ENCODE peak calls at places on chromosome 16, in six cellular contexts. B is PC-3, V is HCT116, O is AG04450, G is fibroblast of pulmonary artery, T is left ventricle myocardium inferior. X is an unnamed sample.

GRCh38 chr16:50534958-50535357 is 13.2 kb upstream of the NKD1 start:
- DNase-seq in B (no peak), V (no peak), O (no peak), G (no peak), T (no peak), X (no peak)

GRCh38 chr16:83676056-83676455 is 131.7 kb upstream of the HSBP1 start:
- DNase-seq in B (no peak), V (no peak), O (no peak), G (no peak), T (no peak), X (no peak)

GRCh38 chr16:54657709-54658102 is 273.0 kb upstream of the IRX5 start:
- DNase-seq in B (no peak), V (no peak), O (no peak), G (no peak), T (no peak), X (no peak)

GRCh38 chr16:69848635-69849545 is 86.8 kb downstream of the WWP2 start:
- DNase-seq in B (peak), V (no peak), O (peak), G (peak), T (peak), X (no peak)

GRCh38 chr16:55047903-55048497 is 117.3 kb downstream of the IRX5 start:
- DNase-seq in B (no peak), V (no peak), O (no peak), G (no peak), T (no peak), X (no peak)

GRCh38 chr16:67928561-67929364 is 2.9 kb downstream of the CTRL start:
- DNase-seq in B (peak), V (peak), O (no peak), G (peak), T (peak), X (peak)

GRCh38 chr16:3408561-3409197 is 7.7 kb downstream of the ZNF174 start:
- DNase-seq in B (no peak), V (no peak), O (no peak), G (no peak), T (no peak), X (no peak)

GRCh38 chr16:2486645-2487516 is 12.0 kb downstream of the TBC1D24 start:
- DNase-seq in B (no peak), V (no peak), O (no peak), G (no peak), T (peak), X (peak)

GRCh38 chr16:82456683-82457082 is 170.1 kb upstream of the CDH13 start:
- DNase-seq in B (peak), V (peak), O (no peak), G (peak), T (peak), X (peak)

GRCh38 chr16:12406840-12407690 is 396.6 kb downstream of the CPPED1 start:
- DNase-seq in B (peak), V (no peak), O (no peak), G (peak), T (no peak), X (no peak)

GRCh38 chr16:2385441-2385840 is 43.8 kb upstream of the CCNF start:
- DNase-seq in B (peak), V (no peak), O (no peak), G (no peak), T (no peak), X (no peak)

GRCh38 chr16:58418601-58419000 is 26.3 kb downstream of the GINS3 start:
- DNase-seq in B (peak), V (no peak), O (no peak), G (peak), T (peak), X (no peak)

GRCh38 chr16:57507414-57508083 is 21.3 kb upstream of the DOK4 start:
- DNase-seq in B (no peak), V (no peak), O (no peak), G (no peak), T (no peak), X (no peak)

GRCh38 chr16:12295395-12295794 is 318.9 kb downstream of the SNX29 start:
- DNase-seq in B (no peak), V (no peak), O (no peak), G (no peak), T (no peak), X (no peak)

GRCh38 chr16:14415291-14415690 is 214.8 kb downstream of the PARN start:
- DNase-seq in B (no peak), V (no peak), O (no peak), G (no peak), T (no peak), X (no peak)

GRCh38 chr16:81873843-81874752 is 95.0 kb downstream of the PLCG2 start:
- DNase-seq in B (peak), V (peak), O (no peak), G (peak), T (peak), X (peak)

GRCh38 chr16:74623214-74623842 is 16.4 kb upstream of the GLG1 start:
- DNase-seq in B (peak), V (no peak), O (peak), G (peak), T (no peak), X (no peak)

GRCh38 chr16:86525696-86526095 is 15.4 kb downstream of the FOXF1 start:
- DNase-seq in B (no peak), V (no peak), O (no peak), G (no peak), T (peak), X (no peak)

GRCh38 chr16:5504028-5504758 is 406.6 kb upstream of the EEF2KMT start:
- DNase-seq in B (no peak), V (no peak), O (no peak), G (no peak), T (peak), X (no peak)

GRCh38 chr16:27179500-27180072 is 23.7 kb upstream of the KDM8 start:
- DNase-seq in B (peak), V (peak), O (no peak), G (peak), T (peak), X (peak)

GRCh38 chr16:57785385-57785784 is 16.9 kb downstream of the KIFC3 start:
- DNase-seq in B (no peak), V (no peak), O (no peak), G (no peak), T (no peak), X (no peak)

GRCh38 chr16:58499615-58500328 is at the start of gene NDRG4:
- DNase-seq in B (peak), V (peak), O (peak), G (peak), T (no peak), X (no peak)

GRCh38 chr16:68348645-68349445 is 38.0 kb downstream of the PRMT7 start:
- DNase-seq in B (no peak), V (no peak), O (no peak), G (no peak), T (no peak), X (no peak)

GRCh38 chr16:87076950-87077749 is 240.0 kb downstream of the C16orf95 start:
- DNase-seq in B (peak), V (peak), O (peak), G (peak), T (peak), X (peak)

DNA sequence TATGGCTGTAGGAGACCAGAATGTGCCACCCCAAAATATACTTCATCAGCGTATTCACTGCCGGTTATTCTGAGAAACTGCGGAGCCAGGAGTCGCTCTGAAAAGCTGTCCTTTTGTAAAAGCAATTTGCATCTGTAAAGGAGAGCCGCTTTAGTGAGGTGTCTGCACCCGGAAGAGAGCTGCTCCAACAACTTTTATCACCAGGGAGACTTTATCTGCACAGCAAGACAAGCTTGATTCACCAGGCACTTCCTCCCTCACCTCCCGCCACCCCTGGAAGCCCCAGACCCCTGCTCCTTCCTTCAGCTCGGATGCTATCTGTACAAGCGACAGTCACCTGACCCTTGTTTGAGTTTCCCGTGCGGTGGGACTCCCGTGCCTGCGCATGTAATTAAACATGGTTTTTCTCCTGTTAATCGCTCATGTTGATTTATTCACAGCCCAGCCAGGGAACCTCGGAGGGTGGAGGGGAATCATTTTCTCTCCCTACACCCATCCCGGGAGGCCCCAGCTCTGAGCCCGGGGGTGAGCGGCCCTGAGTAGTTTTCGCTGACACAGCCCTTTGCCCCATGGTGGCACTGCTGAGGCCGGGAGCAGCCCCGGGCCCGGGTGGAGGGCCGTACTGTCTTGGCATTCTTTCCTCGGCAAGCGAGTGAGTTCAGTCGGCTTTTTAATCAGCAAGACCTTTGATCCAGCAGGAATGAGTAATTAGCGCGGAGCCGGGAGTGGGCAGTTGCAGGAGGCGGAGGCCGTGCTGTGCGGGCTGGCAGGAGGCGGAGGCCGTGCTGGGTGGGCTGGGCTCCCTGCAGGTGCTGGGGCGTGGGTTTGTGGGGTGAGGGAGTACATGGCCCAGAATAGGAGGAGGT is 222.7 kb upstream of the CIBAR2 start:
- DNase-seq in B (peak), V (no peak), O (no peak), G (no peak), T (no peak), X (no peak)
- TF ChIP-seq CTCF in B (no peak), V (no peak), O (no peak), G (no peak), T (no peak), X (no peak)

DNA sequence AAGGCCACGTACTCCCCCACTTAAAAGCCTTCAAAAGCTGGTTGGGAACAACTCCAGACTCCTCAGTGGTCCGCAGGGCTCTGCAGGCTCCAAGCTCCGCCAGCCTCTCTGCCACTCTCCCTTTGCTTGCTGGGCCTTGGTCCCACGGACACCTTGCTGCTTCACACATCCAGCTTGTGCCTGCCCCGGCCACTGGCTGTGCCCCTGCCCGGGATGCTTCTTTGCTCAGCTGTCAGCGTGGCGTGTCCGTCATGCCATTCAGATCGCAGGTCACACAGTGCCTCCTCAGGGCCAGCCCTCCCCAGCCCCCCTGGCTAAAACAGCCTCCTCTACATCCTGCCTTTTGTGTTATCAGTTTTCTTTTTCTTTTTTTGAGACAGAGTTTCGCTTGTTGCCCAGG is 11.8 kb downstream of the ASPHD1 start:
- DNase-seq in B (no peak), V (no peak), O (no peak), G (no peak), T (no peak), X (no peak)
- TF ChIP-seq CTCF in B (no peak), V (no peak), O (no peak), G (no peak), T (no peak), X (no peak)

GRCh38 chr16:24041834-24042631 is 206.2 kb downstream of the PRKCB start:
- DNase-seq in B (peak), V (peak), O (peak), G (peak), T (peak), X (peak)

GRCh38 chr16:24044467-24044866 is 208.7 kb downstream of the PRKCB start:
- DNase-seq in B (no peak), V (no peak), O (no peak), G (no peak), T (no peak), X (no peak)

GRCh38 chr16:24046442-24046841 is 209.7 kb upstream of the CACNG3 start:
- DNase-seq in B (no peak), V (no peak), O (no peak), G (no peak), T (no peak), X (no peak)

GRCh38 chr16:24049113-24049512 is 207.0 kb upstream of the CACNG3 start:
- DNase-seq in B (no peak), V (no peak), O (no peak), G (no peak), T (no peak), X (no peak)

DNA sequence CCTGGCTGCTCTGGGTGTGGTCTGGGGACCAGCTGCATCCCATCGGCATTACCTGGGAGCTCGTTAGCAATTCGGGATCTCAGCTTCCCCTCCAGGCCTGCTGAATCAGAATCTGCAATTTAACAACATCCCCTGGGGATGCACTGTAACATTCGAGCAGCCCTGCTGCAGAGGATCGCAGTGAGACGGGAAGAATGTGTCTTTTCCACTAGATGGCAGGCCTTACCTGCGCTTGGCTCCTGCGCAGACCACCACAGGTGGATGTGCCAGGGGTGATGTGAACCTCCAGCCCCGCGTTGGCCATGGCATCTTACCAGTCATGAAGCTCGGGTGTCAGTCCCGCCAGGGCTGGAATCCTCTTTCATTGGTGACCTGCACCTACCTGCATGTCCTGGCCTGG is 209.9 kb downstream of the PRKCB start:
- DNase-seq in B (peak), V (no peak), O (no peak), G (no peak), T (no peak), X (no peak)
- TF ChIP-seq CTCF in B (peak), V (peak), O (no peak), G (no peak), T (peak), X (no peak)

GRCh38 chr16:8655184-8655717 is 19.2 kb upstream of the ABAT start:
- DNase-seq in B (no peak), V (no peak), O (no peak), G (peak), T (no peak), X (no peak)
- TF ChIP-seq CTCF in B (no peak), V (peak), O (peak), G (peak), T (peak), X (no peak)

GRCh38 chr16:84811529-84811928 is 8.3 kb upstream of the CRISPLD2 start:
- DNase-seq in B (no peak), V (no peak), O (no peak), G (no peak), T (no peak), X (no peak)
- TF ChIP-seq CTCF in B (no peak), V (no peak), O (no peak), G (no peak), T (no peak), X (no peak)